ENCODE peak calls at places on chromosomes 16 and 17, in four cellular contexts. B is cerebellum, Z is non-pigmented ciliary epithelial cell, L is T-helper 1 cell. F is an unnamed sample.

GRCh38 chr17:63919311-63919723 is 678 bp upstream of the GH1 start:
- DNase-seq in Z (peak), B (peak), L (peak), F (peak)

GRCh38 chr17:18262641-18263040 is 2.2 kb downstream of the MIEF2 start:
- DNase-seq in Z (no peak), B (no peak), L (no peak), F (no peak)

GRCh38 chr16:89324056-89325010 is 106.8 kb downstream of the ZNF778 start:
- DNase-seq in Z (peak), B (no peak), L (peak), F (no peak)

GRCh38 chr17:39225974-39226683 is 384 bp upstream of the STAC2 start:
- DNase-seq in L (no peak), B (peak), Z (no peak), F (no peak)

GRCh38 chr17:74165811-74166365 is 37.6 kb upstream of the RPL38 start:
- DNase-seq in B (no peak), Z (no peak), L (no peak), F (no peak)

GRCh38 chr17:45370949-45371413 is 54.2 kb upstream of the MAP3K14 start:
- DNase-seq in Z (no peak), B (no peak), L (no peak), F (peak)

GRCh38 chr17:45759761-45760160 is 24.4 kb upstream of the CRHR1 start:
- DNase-seq in Z (no peak), B (no peak), L (no peak), F (no peak)

GRCh38 chr17:10094806-10095205 is 103.6 kb downstream of the GAS7 start:
- DNase-seq in L (no peak), Z (no peak), B (no peak), F (no peak)

GRCh38 chr17:28342313-28342712 is 6.8 kb downstream of the TNFAIP1 start:
- DNase-seq in B (no peak), Z (no peak), L (no peak), F (no peak)

GRCh38 chr17:53722407-53722806 is 100.3 kb upstream of the KIF2B start:
- DNase-seq in L (no peak), Z (peak), B (no peak), F (no peak)

GRCh38 chr16:77214411-77215138 is 15.4 kb downstream of the SYCE1L start:
- DNase-seq in Z (no peak), L (no peak), B (no peak), F (no peak)

GRCh38 chr17:81115749-81116464 is 49.4 kb upstream of the PVALEF start:
- DNase-seq in L (no peak), B (no peak), Z (no peak), F (no peak)

F was measured in NCI-H460.